ENCODE peak calls at places on chromosomes 5 and 9, in four cellular contexts. J is A549, G is HepG2, U is K562. Q is an unnamed sample.

GRCh38 chr5:177607452-177608192 is 7.7 kb downstream of the B4GALT7 start:
- DNase-seq in U (peak; percentile 78), J (peak; percentile 78), G (peak; percentile 58), Q (no peak)

GRCh38 chr5:155471027-155471426 is 457.5 kb downstream of the KIF4B start:
- DNase-seq in U (no peak), G (no peak), J (no peak), Q (no peak)

GRCh38 chr5:105146867-105147266 is 1584.3 kb upstream of the NUDT12 start:
- DNase-seq in G (no peak), U (no peak), J (no peak), Q (no peak)

GRCh38 chr9:38183994-38184568 is 115.1 kb upstream of the SHB start:
- DNase-seq in J (no peak), U (no peak), G (no peak), Q (no peak)

GRCh38 chr5:11390369-11390768 is 513.9 kb downstream of the CTNND2 start:
- DNase-seq in G (no peak), J (no peak), U (no peak), Q (no peak)

GRCh38 chr5:45643051-45643450 is 53.1 kb downstream of the HCN1 start:
- DNase-seq in G (no peak), U (no peak), J (no peak), Q (no peak)

GRCh38 chr9:78009156-78009555 is 22.5 kb downstream of the GNAQ start:
- DNase-seq in J (no peak), G (no peak), U (no peak), Q (no peak)

GRCh38 chr9:97374811-97375210 is 37.1 kb upstream of the TDRD7 start:
- DNase-seq in U (no peak), G (no peak), J (no peak), Q (no peak)

GRCh38 chr9:14899042-14899814 is 11.0 kb downstream of the FREM1 start:
- DNase-seq in G (no peak), J (no peak), U (no peak), Q (no peak)

GRCh38 chr5:96214442-96215197 is 218.4 kb downstream of the PCSK1 start:
- DNase-seq in U (no peak), J (peak; percentile 46), G (peak; percentile 28), Q (no peak)

GRCh38 chr9:87515086-87515485 is 17.4 kb downstream of the DAPK1 start:
- DNase-seq in J (no peak), U (no peak), G (no peak), Q (no peak)

GRCh38 chr5:133387091-133387490 is 225.2 kb downstream of the FSTL4 start:
- DNase-seq in G (no peak), U (no peak), J (no peak), Q (no peak)

GRCh38 chr9:126589349-126589748 is 24.4 kb upstream of the LMX1B start:
- DNase-seq in U (no peak), G (no peak), J (no peak), Q (no peak)
- TF ChIP-seq MYC in U (no peak), G (no peak), J (no peak), Q (no peak)

DNA sequence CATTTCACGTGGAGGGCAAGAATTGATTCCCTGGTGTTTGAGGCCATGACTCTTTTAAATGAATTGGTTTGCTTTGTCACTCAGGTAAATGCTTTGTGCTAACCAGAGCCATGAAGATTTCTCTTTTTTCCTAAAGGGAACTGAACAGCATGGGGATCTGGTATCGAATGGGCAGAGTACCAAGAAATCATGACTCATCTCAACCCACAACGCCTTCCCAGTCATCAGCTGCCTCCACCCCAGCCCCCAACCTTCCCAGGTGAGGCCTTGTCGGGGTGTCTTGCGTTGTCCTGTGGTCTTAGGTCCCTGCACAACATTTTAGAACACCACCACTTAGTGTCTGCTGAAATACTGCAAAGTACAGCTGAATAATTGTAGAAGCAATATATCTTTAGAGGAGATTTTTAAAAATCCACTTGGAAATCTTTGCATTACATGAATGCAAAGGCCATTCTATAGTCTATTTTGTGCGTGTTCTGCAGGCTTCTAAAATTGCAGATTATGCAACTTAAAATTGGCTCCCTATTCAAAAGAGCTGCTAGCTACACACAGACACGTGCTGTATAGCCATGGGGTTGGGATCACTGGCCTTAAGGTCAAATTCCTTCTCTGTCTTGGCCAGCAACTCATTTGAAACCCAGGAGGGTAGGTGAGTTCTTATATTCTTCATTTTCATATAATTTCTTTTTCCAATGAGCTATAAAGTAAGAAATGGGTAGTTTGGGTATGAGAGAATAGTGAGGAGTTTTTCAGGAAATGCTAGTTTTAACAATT is 69.0 kb downstream of the MVB12B start:
- DNase-seq in J (no peak), G (no peak), U (no peak), Q (no peak)
- TF ChIP-seq KDM1A in J (no peak), G (no peak), U (no peak), Q (no peak)

GRCh38 chr9:34216325-34216724 is 37.5 kb downstream of the UBAP1 start:
- DNase-seq in U (no peak), G (no peak), J (no peak), Q (no peak)

GRCh38 chr9:34206561-34206960 is 27.7 kb downstream of the UBAP1 start:
- DNase-seq in J (no peak), G (peak; percentile 22), U (no peak), Q (no peak)

DNA sequence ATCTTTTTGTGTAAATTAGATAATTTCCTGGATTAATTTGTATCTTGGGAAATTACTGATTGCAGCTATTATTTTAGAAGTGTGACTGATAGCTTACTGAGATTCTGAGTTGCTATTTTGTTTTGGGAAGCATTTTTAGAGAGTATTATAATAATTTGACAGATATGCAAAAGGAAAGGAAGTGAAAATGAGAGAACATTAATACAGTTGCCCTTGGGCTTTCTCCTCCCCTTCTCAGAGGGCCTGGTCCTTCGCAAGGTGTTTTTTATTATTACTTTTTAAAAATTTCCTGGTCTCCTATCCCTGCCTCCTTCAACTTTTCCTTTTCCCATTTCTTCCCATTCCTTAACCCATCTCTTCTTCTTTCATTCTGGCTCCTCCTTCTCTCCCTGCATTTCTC is 32.6 kb downstream of the UBAP1 start:
- DNase-seq in G (no peak), J (no peak), U (no peak), Q (no peak)
- TF ChIP-seq MYC in G (no peak), J (no peak), U (no peak), Q (no peak)

DNA sequence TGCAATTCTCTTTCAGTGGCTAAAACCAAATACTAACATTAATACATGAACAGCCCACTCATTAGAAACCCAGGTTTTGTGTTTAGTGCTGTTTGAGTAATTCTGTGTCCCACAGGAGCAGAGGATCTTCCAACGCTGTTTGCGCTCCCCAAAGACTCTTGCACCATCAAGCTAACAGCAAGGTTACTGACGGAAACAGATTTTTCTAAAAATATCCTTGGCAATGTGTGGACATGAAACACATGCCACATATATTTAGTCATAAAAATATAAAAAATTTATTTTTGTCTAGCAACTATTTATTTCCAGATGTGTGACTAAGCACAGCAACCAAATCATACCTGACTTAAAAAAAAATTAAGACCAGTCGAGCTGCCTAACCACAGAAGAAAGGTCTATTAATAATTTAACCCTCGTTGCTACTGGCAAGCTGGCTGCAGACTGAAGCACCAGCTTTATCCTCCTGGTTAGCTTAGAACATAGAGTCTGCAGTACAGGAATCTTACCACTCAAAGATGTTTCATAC is 272.7 kb downstream of the EPB41L4A start:
- DNase-seq in U (no peak), G (no peak), J (no peak), Q (peak; percentile 74)
- TF ChIP-seq KDM1A in U (no peak), G (no peak), J (no peak), Q (no peak)

DNA sequence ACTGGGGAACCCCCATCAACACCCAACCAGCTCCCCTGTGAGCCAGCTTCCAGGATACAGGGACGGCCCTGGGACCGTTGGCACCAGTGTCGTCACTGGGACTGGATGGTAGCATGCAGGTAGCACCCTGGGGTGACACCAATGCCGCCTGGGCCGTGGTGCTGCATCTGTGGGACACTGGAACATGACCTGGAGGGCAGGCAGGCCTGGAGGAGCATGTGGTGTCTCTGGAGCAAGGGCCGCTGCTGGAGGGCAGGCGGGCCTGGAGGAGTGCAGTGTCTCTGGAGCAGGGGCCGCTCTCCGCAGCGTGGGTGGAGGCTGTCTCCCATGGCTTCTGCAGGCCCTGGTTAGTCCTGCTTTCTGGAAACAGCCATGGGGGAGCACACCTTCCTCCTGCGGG is 13.1 kb downstream of the LPCAT1 start:
- DNase-seq in J (no peak), U (no peak), G (no peak), Q (no peak)
- TF ChIP-seq MYC in J (no peak), U (no peak), G (no peak), Q (no peak)

DNA sequence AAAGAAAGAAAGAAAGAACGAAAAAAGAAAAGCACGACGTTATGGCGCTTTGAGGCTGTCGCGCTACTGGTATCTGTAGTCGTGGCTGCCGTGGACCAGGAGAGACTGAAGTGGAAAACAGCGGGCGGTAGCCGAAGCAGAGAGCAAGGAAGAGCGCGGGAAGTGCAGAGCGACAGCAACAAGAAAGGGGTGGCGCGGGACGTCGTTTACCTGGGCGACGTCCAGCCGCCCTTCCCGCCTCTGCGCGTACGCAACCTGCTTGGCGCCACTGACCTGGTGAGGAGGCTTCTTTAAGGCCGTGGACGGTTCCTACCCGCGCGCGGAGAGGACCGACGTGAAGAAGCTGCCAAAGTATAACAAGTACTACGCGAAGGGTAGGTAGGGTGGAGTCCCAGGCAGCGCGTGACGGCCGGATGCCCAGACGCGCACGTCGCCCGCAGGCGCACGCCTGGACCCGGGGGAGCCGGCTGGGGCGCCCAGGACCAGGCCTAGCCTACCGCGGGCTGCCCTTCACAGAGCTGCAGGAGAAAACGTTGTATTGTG is 15.4 kb downstream of the CCL28 start:
- DNase-seq in J (peak; percentile 17), G (no peak), U (no peak), Q (peak; percentile 17)
- TF ChIP-seq KDM1A in J (no peak), G (no peak), U (no peak), Q (no peak)

DNA sequence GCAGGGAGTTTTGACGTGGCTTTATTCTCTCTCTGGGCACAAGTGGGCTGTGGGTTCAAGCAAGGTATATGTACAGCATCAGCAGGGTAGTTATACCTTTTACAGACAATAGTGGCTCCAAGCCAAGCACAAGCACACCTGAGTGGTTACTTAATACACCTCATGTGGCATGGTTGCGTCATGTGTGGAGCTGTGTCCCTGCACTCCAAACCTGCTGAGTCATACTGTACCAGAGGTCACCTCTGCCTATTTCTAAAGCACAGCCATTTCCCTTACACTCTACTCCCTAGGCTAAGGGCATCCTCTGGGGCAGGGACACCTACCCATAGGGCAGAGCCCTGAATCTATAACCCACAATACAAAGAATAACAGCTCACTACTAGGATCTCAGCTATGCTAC is 147.3 kb downstream of the OSTF1 start:
- DNase-seq in G (peak; percentile 12), J (peak; percentile 13), U (no peak), Q (no peak)
- TF ChIP-seq MYC in G (no peak), J (no peak), U (no peak), Q (no peak)

GRCh38 chr5:169765597-169765996 is 128.5 kb downstream of the DOCK2 start:
- DNase-seq in J (no peak), U (no peak), G (no peak), Q (no peak)
- TF ChIP-seq KDM1A in J (no peak), U (no peak), G (no peak), Q (no peak)

DNA sequence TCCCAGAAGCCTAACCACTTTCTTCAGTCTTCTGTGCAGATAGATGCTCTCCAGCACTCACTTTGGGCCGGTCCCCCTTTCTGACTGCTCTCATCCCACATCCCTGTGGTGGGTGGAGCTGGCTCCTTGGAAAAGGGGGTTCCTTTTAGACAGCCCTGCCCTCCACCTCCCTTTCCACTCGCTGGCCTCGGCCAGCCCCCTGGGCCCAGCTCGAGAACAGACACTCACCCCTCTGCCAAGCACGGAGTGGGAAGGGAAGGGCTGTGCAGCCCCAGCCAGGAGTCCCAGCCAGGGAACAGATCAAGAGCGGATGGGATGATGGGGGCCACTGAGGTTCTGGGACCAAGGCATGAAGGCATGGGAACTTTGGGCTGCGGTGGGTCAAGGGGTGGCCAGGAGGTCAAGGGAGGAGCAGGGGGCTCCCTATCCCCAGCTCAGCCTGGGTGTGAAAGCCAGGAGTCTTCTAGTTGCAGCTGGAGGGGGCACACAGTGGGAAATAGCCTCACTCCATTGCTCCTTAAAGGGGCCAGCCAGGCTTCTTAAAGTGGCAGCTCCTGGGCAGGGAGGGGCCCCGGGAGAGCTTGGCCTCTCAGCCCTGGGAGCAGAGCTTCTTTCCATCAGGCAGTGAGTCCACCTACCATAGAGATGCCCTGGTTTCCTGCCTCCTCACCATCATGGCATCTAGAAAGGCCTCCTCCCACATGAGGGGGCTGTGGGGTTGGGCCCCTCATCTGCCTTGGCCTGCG is 62.5 kb downstream of the FGF18 start:
- DNase-seq in G (no peak), J (no peak), U (no peak), Q (no peak)
- TF ChIP-seq MYC in G (no peak), J (no peak), U (no peak), Q (no peak)

Q was measured in GM12878.